ENCODE peak calls at places on chromosome 15, in four cellular contexts. E is SK-N-SH, V is WTC11, F is K562. D is an unnamed sample.

GRCh38 chr15:69725210-69725609 is 272.6 kb downstream of the RPLP1 start:
- DNase-seq in E (no peak), V (no peak), F (no peak), D (no peak)

GRCh38 chr15:36951747-36952247 is 148.6 kb downstream of the MEIS2 start:
- DNase-seq in E (no peak), V (no peak), F (peak; percentile 76), D (no peak)

GRCh38 chr15:20106026-20106425 is 435.6 kb downstream of the GOLGA6L6 start:
- DNase-seq in E (no peak), V (no peak), F (peak; percentile 0), D (no peak)

GRCh38 chr15:100919481-100920405 is 586 bp downstream of the LRRK1 start:
- DNase-seq in E (peak; percentile 75), V (no peak), F (no peak), D (no peak)

GRCh38 chr15:74785716-74786032 is 3.8 kb downstream of the CSK start:
- DNase-seq in E (no peak), V (no peak), F (no peak), D (no peak)

GRCh38 chr15:64426845-64427465 is 33.4 kb upstream of the ZNF609 start:
- DNase-seq in E (no peak), V (no peak), F (no peak), D (no peak)

GRCh38 chr15:84400017-84400740 is 164.6 kb downstream of the GOLGA6L4 start:
- DNase-seq in E (no peak), V (no peak), F (no peak), D (no peak)

GRCh38 chr15:67172172-67172571 is 82.3 kb downstream of the AAGAB start:
- DNase-seq in E (no peak), V (no peak), F (no peak), D (no peak)

GRCh38 chr15:96334705-96335428 is 4.4 kb downstream of the NR2F2 start:
- DNase-seq in E (no peak), V (no peak), F (no peak), D (no peak)

GRCh38 chr15:69760890-69761568 is 308.4 kb downstream of the RPLP1 start:
- DNase-seq in E (peak; percentile 34), V (no peak), F (peak; percentile 6), D (no peak)

GRCh38 chr15:90257776-90258175 is 7.7 kb upstream of the NGRN start:
- DNase-seq in E (no peak), V (no peak), F (no peak), D (no peak)

DNA sequence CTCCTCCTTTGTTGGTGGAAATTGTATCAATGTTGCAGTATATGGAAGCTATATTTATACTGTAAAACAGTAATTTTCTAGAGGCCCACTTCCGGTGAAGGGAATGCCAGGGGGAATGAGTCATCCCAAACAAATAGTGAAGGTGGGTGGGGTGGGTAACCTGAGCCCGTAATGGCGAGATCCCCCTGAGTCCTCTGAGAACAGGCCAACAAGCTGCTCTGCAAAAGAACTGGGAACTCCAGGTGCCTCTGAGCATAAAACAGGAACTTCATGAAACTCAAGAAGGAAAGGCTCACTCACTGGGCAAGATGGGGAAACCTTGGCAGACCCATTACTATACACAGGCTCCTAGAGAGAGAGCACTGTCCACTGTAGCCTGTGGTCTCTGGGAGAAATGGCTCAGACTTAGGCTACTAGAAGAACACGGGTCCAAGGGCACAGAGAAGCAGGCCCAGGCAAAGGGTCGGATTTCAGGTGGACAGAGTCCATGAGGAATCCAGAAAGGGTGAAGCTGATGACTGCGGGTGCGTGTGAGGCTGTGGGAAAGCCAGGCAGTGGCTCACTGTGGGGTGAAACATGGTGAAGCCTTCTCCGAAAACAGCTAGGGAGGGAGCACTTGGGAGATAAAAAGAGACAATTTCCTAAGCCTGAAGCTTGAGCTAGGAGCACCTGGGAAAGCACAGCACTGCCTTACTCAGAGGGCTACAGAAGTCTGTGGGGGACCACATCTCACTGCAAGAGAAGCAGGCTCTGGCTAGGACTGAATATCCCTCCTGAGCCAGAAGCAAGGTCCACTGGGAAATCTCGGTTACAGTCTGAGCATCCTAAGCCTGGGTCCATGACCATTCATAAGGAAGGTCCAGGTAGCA is 19.8 kb downstream of the LARP6 start:
- DNase-seq in E (no peak), V (no peak), F (no peak), D (no peak)
- TF ChIP-seq TEAD4 in E (peak; percentile 46), V (no peak), F (no peak), D (no peak)

GRCh38 chr15:39300451-39301153 is 280.3 kb upstream of the THBS1 start:
- DNase-seq in E (no peak), V (no peak), F (no peak), D (no peak)
- TF ChIP-seq TEAD4 in E (peak; percentile 97), V (no peak), F (no peak), D (no peak)

GRCh38 chr15:85860394-85861161 is 65.9 kb upstream of the KLHL25 start:
- DNase-seq in E (no peak), V (no peak), F (no peak), D (no peak)

GRCh38 chr15:85867250-85867649 is 72.5 kb upstream of the KLHL25 start:
- DNase-seq in E (no peak), V (no peak), F (no peak), D (no peak)

GRCh38 chr15:85869124-85869523 is 74.4 kb upstream of the KLHL25 start:
- DNase-seq in E (no peak), V (no peak), F (no peak), D (no peak)

GRCh38 chr15:85870216-85871014 is 75.7 kb upstream of the KLHL25 start:
- DNase-seq in E (no peak), V (no peak), F (no peak), D (no peak)

DNA sequence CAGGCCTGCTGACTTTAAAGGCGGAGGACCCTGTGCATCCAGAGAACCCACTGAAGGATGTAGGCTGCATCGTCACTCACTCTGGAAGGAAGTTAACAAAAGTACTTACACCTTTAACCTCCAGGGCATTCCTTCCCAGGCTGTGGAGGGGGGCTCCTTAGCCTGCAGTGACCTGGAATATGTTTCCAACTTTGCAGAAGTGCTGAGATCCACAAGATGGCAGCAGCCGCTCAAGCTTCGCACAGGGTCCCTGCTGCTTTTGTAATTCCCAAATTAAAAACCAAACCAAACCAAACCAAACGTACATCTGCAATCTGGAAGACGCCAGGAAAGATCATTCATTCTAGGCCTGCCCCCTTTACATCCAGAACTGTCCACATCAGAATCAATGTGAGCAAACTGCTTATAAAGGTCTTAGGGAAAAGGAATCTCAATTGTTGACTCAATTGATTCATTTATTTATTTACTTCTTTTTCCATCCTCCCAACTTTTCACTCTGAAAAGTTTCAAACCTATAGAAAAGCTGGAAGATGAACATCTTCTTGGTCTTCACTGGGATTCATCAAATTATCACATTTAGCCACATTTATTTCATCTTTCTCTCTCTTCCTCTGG is 70.5 kb upstream of the KLHL25 start:
- DNase-seq in E (peak; percentile 71), V (peak; percentile 76), F (peak; percentile 38), D (peak; percentile 66)
- TF ChIP-seq TEAD4 in E (no peak), V (no peak), F (no peak), D (peak; percentile 53)

GRCh38 chr15:97401970-97402369 is 558.5 kb upstream of the ARRDC4 start:
- DNase-seq in E (no peak), V (no peak), F (no peak), D (no peak)
- TF ChIP-seq TEAD4 in E (no peak), V (no peak), F (no peak), D (no peak)